ENCODE peak calls at places on chromosomes 5 and 9, in six cellular contexts. N is body of pancreas, T is WERI-Rb-1, J is aorta, D is IMR-90, U is cardiac muscle cell. A is an unnamed sample.

GRCh38 chr5:31935702-31936347 is 238.3 kb downstream of the GOLPH3 start:
- DNase-seq in N (peak), T (no peak), J (no peak), D (no peak), U (no peak), A (no peak)

GRCh38 chr9:127776195-127776918 is 2.1 kb downstream of the SH2D3C start:
- DNase-seq in N (peak), T (peak), J (peak), D (no peak), U (peak), A (peak)

GRCh38 chr5:69517763-69518212 is 25.2 kb downstream of the OCLN start:
- DNase-seq in N (peak), T (no peak), J (no peak), D (peak), U (no peak), A (no peak)

GRCh38 chr5:154138701-154139100 is 51.8 kb upstream of the GALNT10 start:
- DNase-seq in N (peak), T (no peak), J (peak), D (no peak), U (no peak), A (no peak)

GRCh38 chr5:1094670-1095190 is 17.1 kb downstream of the SLC12A7 start:
- DNase-seq in N (no peak), T (no peak), J (no peak), D (no peak), U (no peak), A (no peak)

GRCh38 chr9:125574136-125574877 is 132.7 kb downstream of the MAPKAP1 start:
- DNase-seq in N (no peak), T (no peak), J (no peak), D (no peak), U (no peak), A (no peak)

GRCh38 chr5:54994628-54995027 is 9.2 kb upstream of the ESM1 start:
- DNase-seq in N (no peak), T (no peak), J (no peak), D (no peak), U (no peak), A (no peak)

GRCh38 chr5:158938181-158938580 is 161.5 kb downstream of the EBF1 start:
- DNase-seq in N (no peak), T (no peak), J (no peak), D (no peak), U (no peak), A (no peak)

GRCh38 chr5:116495786-116496185 is 78.8 kb downstream of the SEMA6A start:
- DNase-seq in N (no peak), T (peak), J (no peak), D (no peak), U (no peak), A (no peak)

GRCh38 chr5:150291388-150292385 is 2.1 kb upstream of the CAMK2A start:
- DNase-seq in N (no peak), T (no peak), J (no peak), D (peak), U (no peak), A (no peak)

GRCh38 chr9:136107953-136108647 is 10.6 kb downstream of the TMEM250 start:
- DNase-seq in N (no peak), T (peak), J (no peak), D (no peak), U (no peak), A (no peak)
- H3K27ac ChIP-seq in N (no peak), T (peak), J (no peak), D (no peak), U (no peak), A (peak)

DNA sequence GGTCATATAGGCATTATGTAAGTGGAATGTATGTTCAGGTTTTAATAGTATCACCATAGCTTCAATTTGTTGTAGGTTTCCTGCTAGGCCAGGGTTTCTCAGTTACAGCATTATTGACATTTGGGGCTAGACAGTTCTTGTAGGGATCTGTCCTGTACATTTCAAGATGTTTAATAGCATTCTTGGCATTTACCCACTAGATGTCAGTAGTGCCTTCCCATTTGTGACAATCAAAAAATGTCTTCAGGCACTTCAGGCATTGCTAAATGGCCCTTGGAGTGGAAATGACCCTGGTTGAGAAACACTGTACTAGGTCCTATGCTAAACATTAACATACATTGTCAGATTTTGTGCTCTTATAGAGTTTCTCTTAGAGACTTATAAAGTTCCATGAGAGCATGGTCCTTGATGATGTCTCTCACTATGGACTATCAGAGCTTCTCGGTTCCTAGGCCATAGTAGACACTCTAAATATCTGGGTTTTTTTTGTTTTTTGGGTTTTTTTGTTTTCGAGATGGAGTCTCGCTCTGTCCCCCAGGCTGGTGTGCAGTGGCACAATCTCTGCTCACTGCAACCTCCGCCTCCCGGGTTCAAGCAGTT is 1.4 kb downstream of the KIF20A start:
- DNase-seq in N (no peak), T (peak), J (no peak), D (peak), U (peak), A (peak)
- H3K4me3 ChIP-seq in N (no peak), T (peak), J (no peak), D (no peak), U (peak), A (no peak)

GRCh38 chr9:71245651-71246050 is 124.2 kb upstream of the TRPM3 start:
- DNase-seq in N (no peak), T (no peak), J (no peak), D (no peak), U (no peak), A (no peak)
- H3K27ac ChIP-seq in N (no peak), T (peak), J (no peak), D (no peak), U (no peak), A (no peak)

GRCh38 chr5:119036101-119036762 is 34.7 kb upstream of the DMXL1 start:
- DNase-seq in N (no peak), T (no peak), J (no peak), D (peak), U (no peak), A (no peak)

GRCh38 chr5:119033135-119033534 is 37.8 kb upstream of the DMXL1 start:
- DNase-seq in N (no peak), T (no peak), J (no peak), D (no peak), U (no peak), A (no peak)

GRCh38 chr5:119031047-119031886 is 39.6 kb upstream of the DMXL1 start:
- DNase-seq in N (no peak), T (no peak), J (no peak), D (no peak), U (no peak), A (no peak)

GRCh38 chr5:119031905-119032304 is 39.0 kb upstream of the DMXL1 start:
- DNase-seq in N (no peak), T (no peak), J (peak), D (no peak), U (no peak), A (no peak)

DNA sequence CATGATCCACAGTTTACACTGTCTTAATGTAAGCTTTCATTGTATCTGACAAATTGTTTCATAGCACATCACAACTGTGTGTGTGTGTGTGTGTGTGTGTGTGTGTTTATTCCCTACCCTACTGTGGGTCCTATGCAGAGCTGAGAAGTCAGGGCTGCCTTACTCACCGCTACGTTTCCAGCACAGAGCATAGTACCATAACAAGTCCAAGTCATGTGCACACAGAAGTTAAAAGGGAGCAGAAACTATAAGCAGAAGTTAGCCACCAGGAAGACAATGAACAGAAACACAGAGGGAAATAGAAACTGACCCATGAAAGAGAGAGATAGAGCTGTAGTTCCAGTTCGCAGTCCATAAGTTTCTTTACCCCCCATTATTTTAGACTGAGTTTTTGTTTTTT is 38.2 kb upstream of the DMXL1 start:
- DNase-seq in N (no peak), T (no peak), J (no peak), D (peak), U (no peak), A (no peak)
- H3K4me3 ChIP-seq in N (no peak), T (no peak), J (no peak), D (no peak), U (no peak), A (no peak)

GRCh38 chr5:76715484-76715733 is 517 bp upstream of the F2R start:
- DNase-seq in N (no peak), T (no peak), J (no peak), D (no peak), U (no peak), A (peak)

GRCh38 chr5:76716456-76717157 is 681 bp downstream of the F2R start:
- DNase-seq in N (no peak), T (peak), J (no peak), D (no peak), U (peak), A (no peak)

GRCh38 chr5:76717222-76718083 is 1.5 kb downstream of the F2R start:
- DNase-seq in N (no peak), T (no peak), J (no peak), D (no peak), U (peak), A (no peak)

GRCh38 chr5:76715734-76716455 is at the start of gene F2R:
- DNase-seq in N (no peak), T (peak), J (peak), D (peak), U (peak), A (peak)

GRCh38 chr5:76714771-76715483 is 999 bp upstream of the F2R start:
- DNase-seq in N (no peak), T (no peak), J (peak), D (no peak), U (peak), A (peak)
- H3K27ac ChIP-seq in N (no peak), T (no peak), J (no peak), D (peak), U (no peak), A (no peak)

A was measured in CD4-positive, CD25-positive, alpha-beta regulatory T cell.